ENCODE peak calls at places on chromosome 19, in six cellular contexts. One of them, this sample, is unnamed.

GRCh38 chr19:6108721-6109633 is 1.3 kb downstream of the RFX2 start:
- DNase-seq in T follicular helper cell: peak; percentile 29
- DNase-seq in thoracic aorta: peak; percentile 53
- DNase-seq in anterior cingulate cortex: peak; percentile 28
- DNase-seq in SW480: peak; percentile 38
- DNase-seq in activated naive CD4-positive, alpha-beta T cell treated with anti-CD3 and anti-CD28 coated beads, Interleukin-2, amount 10 ng/mL, durations not matched to agents 7 days and 5 days: peak; percentile 65
- DNase-seq in this sample: peak; percentile 39

GRCh38 chr19:45442927-45443461 is 19.3 kb upstream of the ERCC1 start:
- DNase-seq in T follicular helper cell: no peak
- DNase-seq in thoracic aorta: no peak
- DNase-seq in anterior cingulate cortex: peak; percentile 8
- DNase-seq in SW480: no peak
- DNase-seq in activated naive CD4-positive, alpha-beta T cell treated with anti-CD3 and anti-CD28 coated beads, Interleukin-2, amount 10 ng/mL, durations not matched to agents 7 days and 5 days: peak; percentile 56
- DNase-seq in this sample: no peak

GRCh38 chr19:27746691-27747380 is 1466.1 kb downstream of the UQCRFS1 start:
- DNase-seq in T follicular helper cell: no peak
- DNase-seq in thoracic aorta: no peak
- DNase-seq in anterior cingulate cortex: no peak
- DNase-seq in SW480: no peak
- DNase-seq in activated naive CD4-positive, alpha-beta T cell treated with anti-CD3 and anti-CD28 coated beads, Interleukin-2, amount 10 ng/mL, durations not matched to agents 7 days and 5 days: no peak
- DNase-seq in this sample: no peak

GRCh38 chr19:30621326-30621920 is 249.2 kb downstream of the ZNF536 start:
- DNase-seq in T follicular helper cell: no peak
- DNase-seq in thoracic aorta: no peak
- DNase-seq in anterior cingulate cortex: no peak
- DNase-seq in SW480: no peak
- DNase-seq in activated naive CD4-positive, alpha-beta T cell treated with anti-CD3 and anti-CD28 coated beads, Interleukin-2, amount 10 ng/mL, durations not matched to agents 7 days and 5 days: no peak
- DNase-seq in this sample: no peak

GRCh38 chr19:10187315-10187714 is 7.4 kb downstream of the DNMT1 start:
- DNase-seq in T follicular helper cell: no peak
- DNase-seq in thoracic aorta: no peak
- DNase-seq in anterior cingulate cortex: no peak
- DNase-seq in SW480: no peak
- DNase-seq in activated naive CD4-positive, alpha-beta T cell treated with anti-CD3 and anti-CD28 coated beads, Interleukin-2, amount 10 ng/mL, durations not matched to agents 7 days and 5 days: no peak
- DNase-seq in this sample: no peak

GRCh38 chr19:11174336-11174735 is 18.8 kb upstream of the SPC24 start:
- DNase-seq in T follicular helper cell: no peak
- DNase-seq in thoracic aorta: no peak
- DNase-seq in anterior cingulate cortex: no peak
- DNase-seq in SW480: no peak
- DNase-seq in activated naive CD4-positive, alpha-beta T cell treated with anti-CD3 and anti-CD28 coated beads, Interleukin-2, amount 10 ng/mL, durations not matched to agents 7 days and 5 days: no peak
- DNase-seq in this sample: no peak

GRCh38 chr19:14061081-14061749 is 661 bp downstream of the PALM3 start:
- DNase-seq in T follicular helper cell: no peak
- DNase-seq in thoracic aorta: no peak
- DNase-seq in anterior cingulate cortex: no peak
- DNase-seq in SW480: no peak
- DNase-seq in activated naive CD4-positive, alpha-beta T cell treated with anti-CD3 and anti-CD28 coated beads, Interleukin-2, amount 10 ng/mL, durations not matched to agents 7 days and 5 days: no peak
- DNase-seq in this sample: no peak

GRCh38 chr19:57171551-57172081 is 4.3 kb upstream of the DUXA start:
- DNase-seq in T follicular helper cell: peak; percentile 12
- DNase-seq in thoracic aorta: no peak
- DNase-seq in anterior cingulate cortex: peak; percentile 0
- DNase-seq in SW480: no peak
- DNase-seq in activated naive CD4-positive, alpha-beta T cell treated with anti-CD3 and anti-CD28 coated beads, Interleukin-2, amount 10 ng/mL, durations not matched to agents 7 days and 5 days: peak; percentile 26
- DNase-seq in this sample: no peak

GRCh38 chr19:38193445-38193844 is 30.6 kb downstream of the DPF1 start:
- DNase-seq in T follicular helper cell: no peak
- DNase-seq in thoracic aorta: no peak
- DNase-seq in anterior cingulate cortex: no peak
- DNase-seq in SW480: no peak
- DNase-seq in activated naive CD4-positive, alpha-beta T cell treated with anti-CD3 and anti-CD28 coated beads, Interleukin-2, amount 10 ng/mL, durations not matched to agents 7 days and 5 days: no peak
- DNase-seq in this sample: no peak

GRCh38 chr19:41795031-41795461 is 1.3 kb upstream of the CEACAM3 start:
- DNase-seq in T follicular helper cell: peak; percentile 48
- DNase-seq in thoracic aorta: no peak
- DNase-seq in anterior cingulate cortex: no peak
- DNase-seq in SW480: peak; percentile 59
- DNase-seq in activated naive CD4-positive, alpha-beta T cell treated with anti-CD3 and anti-CD28 coated beads, Interleukin-2, amount 10 ng/mL, durations not matched to agents 7 days and 5 days: peak; percentile 75
- DNase-seq in this sample: peak; percentile 66

GRCh38 chr19:4224470-4224869 is 4.9 kb upstream of the EBI3 start:
- DNase-seq in T follicular helper cell: no peak
- DNase-seq in thoracic aorta: no peak
- DNase-seq in anterior cingulate cortex: no peak
- DNase-seq in SW480: no peak
- DNase-seq in activated naive CD4-positive, alpha-beta T cell treated with anti-CD3 and anti-CD28 coated beads, Interleukin-2, amount 10 ng/mL, durations not matched to agents 7 days and 5 days: no peak
- DNase-seq in this sample: no peak

GRCh38 chr19:6272411-6272791 is 7.4 kb downstream of the MLLT1 start:
- DNase-seq in T follicular helper cell: no peak
- DNase-seq in thoracic aorta: no peak
- DNase-seq in anterior cingulate cortex: no peak
- DNase-seq in SW480: no peak
- DNase-seq in activated naive CD4-positive, alpha-beta T cell treated with anti-CD3 and anti-CD28 coated beads, Interleukin-2, amount 10 ng/mL, durations not matched to agents 7 days and 5 days: no peak
- DNase-seq in this sample: no peak

GRCh38 chr19:12701596-12702282 is 5.3 kb upstream of the FBXW9 start:
- DNase-seq in T follicular helper cell: no peak
- DNase-seq in thoracic aorta: no peak
- DNase-seq in anterior cingulate cortex: no peak
- DNase-seq in SW480: no peak
- DNase-seq in activated naive CD4-positive, alpha-beta T cell treated with anti-CD3 and anti-CD28 coated beads, Interleukin-2, amount 10 ng/mL, durations not matched to agents 7 days and 5 days: no peak
- DNase-seq in this sample: no peak

GRCh38 chr19:10086032-10086903 is at the start of gene SHFL:
- DNase-seq in T follicular helper cell: peak; percentile 77
- DNase-seq in thoracic aorta: no peak
- DNase-seq in anterior cingulate cortex: peak; percentile 51
- DNase-seq in SW480: peak; percentile 58
- DNase-seq in activated naive CD4-positive, alpha-beta T cell treated with anti-CD3 and anti-CD28 coated beads, Interleukin-2, amount 10 ng/mL, durations not matched to agents 7 days and 5 days: peak; percentile 92
- DNase-seq in this sample: peak; percentile 86

GRCh38 chr19:12880551-12881171 is 588 bp downstream of the DNASE2 start:
- DNase-seq in T follicular helper cell: no peak
- DNase-seq in thoracic aorta: no peak
- DNase-seq in anterior cingulate cortex: no peak
- DNase-seq in SW480: peak; percentile 34
- DNase-seq in activated naive CD4-positive, alpha-beta T cell treated with anti-CD3 and anti-CD28 coated beads, Interleukin-2, amount 10 ng/mL, durations not matched to agents 7 days and 5 days: peak; percentile 37
- DNase-seq in this sample: peak; percentile 29

GRCh38 chr19:20167020-20167644 is at the start of gene ZNF486:
- DNase-seq in T follicular helper cell: peak; percentile 92
- DNase-seq in thoracic aorta: peak; percentile 97
- DNase-seq in anterior cingulate cortex: peak; percentile 92
- DNase-seq in SW480: peak; percentile 64
- DNase-seq in activated naive CD4-positive, alpha-beta T cell treated with anti-CD3 and anti-CD28 coated beads, Interleukin-2, amount 10 ng/mL, durations not matched to agents 7 days and 5 days: peak; percentile 94
- DNase-seq in this sample: peak; percentile 94

GRCh38 chr19:4730740-4731171 is 7.1 kb upstream of the DPP9 start:
- DNase-seq in T follicular helper cell: peak; percentile 55
- DNase-seq in thoracic aorta: no peak
- DNase-seq in anterior cingulate cortex: no peak
- DNase-seq in SW480: no peak
- DNase-seq in activated naive CD4-positive, alpha-beta T cell treated with anti-CD3 and anti-CD28 coated beads, Interleukin-2, amount 10 ng/mL, durations not matched to agents 7 days and 5 days: peak; percentile 74
- DNase-seq in this sample: peak; percentile 60

GRCh38 chr19:11581740-11582139 is 4.3 kb upstream of the ACP5 start:
- DNase-seq in T follicular helper cell: no peak
- DNase-seq in thoracic aorta: no peak
- DNase-seq in anterior cingulate cortex: no peak
- DNase-seq in SW480: no peak
- DNase-seq in activated naive CD4-positive, alpha-beta T cell treated with anti-CD3 and anti-CD28 coated beads, Interleukin-2, amount 10 ng/mL, durations not matched to agents 7 days and 5 days: peak; percentile 68
- DNase-seq in this sample: peak; percentile 63

GRCh38 chr19:3387645-3388589 is 21.5 kb downstream of the NFIC start:
- DNase-seq in T follicular helper cell: no peak
- DNase-seq in thoracic aorta: no peak
- DNase-seq in anterior cingulate cortex: peak; percentile 93
- DNase-seq in SW480: peak; percentile 47
- DNase-seq in activated naive CD4-positive, alpha-beta T cell treated with anti-CD3 and anti-CD28 coated beads, Interleukin-2, amount 10 ng/mL, durations not matched to agents 7 days and 5 days: no peak
- DNase-seq in this sample: no peak

GRCh38 chr19:49574206-49574755 is 6.1 kb downstream of the NOSIP start:
- DNase-seq in T follicular helper cell: no peak
- DNase-seq in thoracic aorta: no peak
- DNase-seq in anterior cingulate cortex: no peak
- DNase-seq in SW480: no peak
- DNase-seq in activated naive CD4-positive, alpha-beta T cell treated with anti-CD3 and anti-CD28 coated beads, Interleukin-2, amount 10 ng/mL, durations not matched to agents 7 days and 5 days: no peak
- DNase-seq in this sample: no peak

GRCh38 chr19:44303976-44304568 is 753 bp downstream of the ZNF235 start:
- DNase-seq in T follicular helper cell: no peak
- DNase-seq in thoracic aorta: no peak
- DNase-seq in anterior cingulate cortex: no peak
- DNase-seq in SW480: peak; percentile 34
- DNase-seq in activated naive CD4-positive, alpha-beta T cell treated with anti-CD3 and anti-CD28 coated beads, Interleukin-2, amount 10 ng/mL, durations not matched to agents 7 days and 5 days: no peak
- DNase-seq in this sample: no peak

GRCh38 chr19:13817018-13817614 is 21.9 kb downstream of the ZSWIM4 start:
- DNase-seq in T follicular helper cell: no peak
- DNase-seq in thoracic aorta: no peak
- DNase-seq in anterior cingulate cortex: no peak
- DNase-seq in SW480: peak; percentile 35
- DNase-seq in activated naive CD4-positive, alpha-beta T cell treated with anti-CD3 and anti-CD28 coated beads, Interleukin-2, amount 10 ng/mL, durations not matched to agents 7 days and 5 days: no peak
- DNase-seq in this sample: no peak

GRCh38 chr19:40610396-40611064 is 9.4 kb downstream of the LTBP4 start:
- DNase-seq in T follicular helper cell: peak; percentile 64
- DNase-seq in thoracic aorta: no peak
- DNase-seq in anterior cingulate cortex: peak; percentile 54
- DNase-seq in SW480: peak; percentile 71
- DNase-seq in activated naive CD4-positive, alpha-beta T cell treated with anti-CD3 and anti-CD28 coated beads, Interleukin-2, amount 10 ng/mL, durations not matched to agents 7 days and 5 days: peak; percentile 69
- DNase-seq in this sample: peak; percentile 18

GRCh38 chr19:1512671-1513491 is at the start of gene ADAMTSL5:
- DNase-seq in T follicular helper cell: peak; percentile 34
- DNase-seq in thoracic aorta: no peak
- DNase-seq in anterior cingulate cortex: no peak
- DNase-seq in SW480: peak; percentile 56
- DNase-seq in activated naive CD4-positive, alpha-beta T cell treated with anti-CD3 and anti-CD28 coated beads, Interleukin-2, amount 10 ng/mL, durations not matched to agents 7 days and 5 days: peak; percentile 77
- DNase-seq in this sample: no peak

GRCh38 chr19:32223595-32224370 is 121.6 kb upstream of the ZNF507 start:
- DNase-seq in T follicular helper cell: no peak
- DNase-seq in thoracic aorta: no peak
- DNase-seq in anterior cingulate cortex: no peak
- DNase-seq in SW480: peak; percentile 24
- DNase-seq in activated naive CD4-positive, alpha-beta T cell treated with anti-CD3 and anti-CD28 coated beads, Interleukin-2, amount 10 ng/mL, durations not matched to agents 7 days and 5 days: no peak
- DNase-seq in this sample: peak; percentile 89

GRCh38 chr19:737591-738093 is 13.3 kb upstream of the MISP start:
- DNase-seq in T follicular helper cell: peak; percentile 37
- DNase-seq in thoracic aorta: no peak
- DNase-seq in anterior cingulate cortex: peak; percentile 10
- DNase-seq in SW480: no peak
- DNase-seq in activated naive CD4-positive, alpha-beta T cell treated with anti-CD3 and anti-CD28 coated beads, Interleukin-2, amount 10 ng/mL, durations not matched to agents 7 days and 5 days: peak; percentile 67
- DNase-seq in this sample: peak; percentile 72

GRCh38 chr19:996051-996838 is 4.0 kb upstream of the GRIN3B start:
- DNase-seq in T follicular helper cell: peak; percentile 88
- DNase-seq in thoracic aorta: no peak
- DNase-seq in anterior cingulate cortex: no peak
- DNase-seq in SW480: peak; percentile 43
- DNase-seq in activated naive CD4-positive, alpha-beta T cell treated with anti-CD3 and anti-CD28 coated beads, Interleukin-2, amount 10 ng/mL, durations not matched to agents 7 days and 5 days: peak; percentile 83
- DNase-seq in this sample: peak; percentile 57

This sample was measured in DND-41.